ENCODE peak calls at places on chromosomes 13 and 19, in four cellular contexts. P, I, R and Q are unnamed samples. For H3K4me1 and H3K9me3, the result is how much of the 10 kb centered on the place peaks cover.

GRCh38 chr19:44891016-44891882 is at the start of gene TOMM40:
- DNase-seq in P (peak), I (peak), R (no peak), Q (peak)

GRCh38 chr19:56840452-56841193 is at the start of the genes PEG3 and ZIM2:
- DNase-seq in I (no peak), P (no peak), R (peak), Q (peak)

GRCh38 chr13:32838985-32839384 is 177.2 kb upstream of the KL start:
- DNase-seq in R (no peak), P (no peak), I (no peak), Q (no peak)

GRCh38 chr13:72643339-72643989 is 84.0 kb downstream of the MZT1 start:
- DNase-seq in P (peak), R (peak), I (no peak), Q (peak)

GRCh38 chr13:45882626-45883025 is 31.1 kb upstream of the SIAH3 start:
- DNase-seq in P (peak), R (no peak), I (no peak), Q (no peak)

GRCh38 chr13:79451500-79451962 is 29.4 kb upstream of the NDFIP2 start:
- DNase-seq in P (peak), I (peak), R (peak), Q (no peak)

GRCh38 chr19:43789029-43789428 is 8.3 kb upstream of the KCNN4 start:
- DNase-seq in R (no peak), P (peak), I (no peak), Q (peak)

GRCh38 chr13:103354189-103354588 is 288.0 kb upstream of the SLC10A2 start:
- DNase-seq in I (no peak), P (peak), R (no peak), Q (no peak)

GRCh38 chr19:35037716-35038622 is 3.6 kb upstream of the HPN start:
- DNase-seq in I (no peak), R (peak), P (no peak), Q (no peak)

GRCh38 chr19:39595950-39596349 is 6.4 kb upstream of the LGALS13 start:
- DNase-seq in I (no peak), R (no peak), P (no peak), Q (no peak)
- H3K27ac ChIP-seq in I (no peak), R (no peak), P (no peak), Q (no peak)

GRCh38 chr19:50874185-50874584 is 946 bp downstream of the KLK2 start:
- DNase-seq in P (no peak), I (no peak), R (no peak), Q (no peak)

GRCh38 chr19:50880241-50880640 is 7.0 kb downstream of the KLK2 start:
- DNase-seq in R (no peak), P (no peak), I (no peak), Q (no peak)

GRCh38 chr19:50878851-50879250 is 5.6 kb downstream of the KLK2 start:
- DNase-seq in P (no peak), R (no peak), I (no peak), Q (no peak)

GRCh38 chr19:50875795-50876422 is 2.7 kb downstream of the KLK2 start:
- DNase-seq in R (no peak), P (no peak), I (no peak), Q (no peak)

DNA sequence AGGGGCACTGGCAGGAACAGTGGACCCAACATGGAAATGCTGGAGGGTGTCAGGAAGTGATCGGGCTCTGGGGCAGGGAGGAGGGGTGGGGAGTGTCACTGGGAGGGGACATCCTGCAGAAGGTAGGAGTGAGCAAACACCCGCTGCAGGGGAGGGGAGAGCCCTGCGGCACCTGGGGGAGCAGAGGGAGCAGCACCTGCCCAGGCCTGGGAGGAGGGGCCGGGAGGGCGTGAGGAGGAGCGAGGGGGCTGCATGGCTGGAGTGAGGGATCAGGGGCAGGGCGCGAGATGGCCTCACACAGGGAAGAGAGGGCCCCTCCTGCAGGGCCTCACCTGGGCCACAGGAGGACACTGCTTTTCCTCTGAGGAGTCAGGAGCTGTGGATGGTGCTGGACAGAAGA is 4.1 kb downstream of the KLK2 start:
- DNase-seq in R (no peak), P (no peak), I (no peak), Q (no peak)
- H3K4me1 ChIP-seq in R (under half), P (under half), I (under half), Q (under half)

DNA sequence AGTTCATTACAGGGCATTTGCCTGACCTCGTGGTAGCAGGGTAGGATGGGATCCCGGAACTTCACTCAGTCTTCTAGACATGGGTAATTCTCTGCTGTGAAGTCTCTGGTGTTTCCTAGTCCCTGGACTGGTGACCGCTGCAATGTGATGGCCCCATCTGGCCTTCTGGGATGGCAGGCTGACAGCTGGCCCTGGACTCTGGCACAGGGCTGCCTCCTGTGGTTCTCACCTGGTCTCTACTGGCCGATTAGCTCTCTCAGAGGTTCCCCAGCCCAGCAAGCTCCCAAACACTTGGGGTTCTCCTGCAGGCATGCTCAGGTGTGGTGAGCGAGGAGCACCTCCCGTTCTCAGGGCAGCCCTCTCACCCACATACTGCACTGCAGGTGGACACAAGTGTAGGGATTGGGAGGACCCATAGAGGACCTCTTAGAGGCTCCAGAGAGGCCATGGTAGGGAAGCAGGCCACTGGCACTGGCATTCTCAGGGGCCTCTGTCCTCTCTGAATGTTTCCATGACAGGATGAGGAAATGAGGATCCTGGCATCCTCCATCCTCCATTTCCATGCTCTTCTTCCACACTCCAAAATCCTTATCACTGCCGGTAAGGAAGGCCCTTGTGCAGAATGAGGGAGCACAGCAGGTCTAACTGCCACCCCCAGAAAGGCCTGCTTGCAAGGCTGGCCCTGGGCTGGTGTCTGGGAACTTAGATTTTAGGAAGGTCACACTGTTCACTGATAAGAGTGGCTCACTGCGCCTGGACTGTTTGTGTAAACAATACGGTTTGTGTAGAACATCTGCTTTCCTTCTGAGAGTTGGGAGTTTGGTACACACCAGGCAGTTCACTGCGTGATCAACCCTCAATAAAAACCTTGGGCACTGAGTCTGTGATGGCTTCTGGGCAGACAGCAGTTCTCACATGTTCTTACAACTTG is 31.5 kb upstream of the FARP1 start:
- DNase-seq in I (no peak), P (no peak), R (no peak), Q (no peak)
- H3K9me3 ChIP-seq in I (under half), P (under half), R (under half), Q (under half)

GRCh38 chr19:54114340-54114826 is 1.1 kb downstream of the TFPT start:
- DNase-seq in P (peak), I (peak), R (peak), Q (peak)
- H3K27ac ChIP-seq in P (peak), I (peak), R (no peak), Q (no peak)

GRCh38 chr19:6534451-6535093 is 3.7 kb downstream of the TNFSF9 start:
- DNase-seq in I (peak), R (no peak), P (no peak), Q (no peak)

GRCh38 chr19:6535558-6536137 is 4.8 kb downstream of the TNFSF9 start:
- DNase-seq in R (no peak), I (no peak), P (no peak), Q (no peak)

GRCh38 chr19:6532244-6532999 is 1.6 kb downstream of the TNFSF9 start:
- DNase-seq in I (peak), R (no peak), P (no peak), Q (no peak)

GRCh38 chr19:6533000-6533328 is 2.1 kb downstream of the TNFSF9 start:
- DNase-seq in P (no peak), R (no peak), I (no peak), Q (no peak)

GRCh38 chr19:6533746-6534418 is 3.1 kb downstream of the TNFSF9 start:
- DNase-seq in P (no peak), R (no peak), I (no peak), Q (no peak)
- H3K4me1 ChIP-seq in P (under half), R (under half), I (under half), Q (under half)

GRCh38 chr13:38415233-38415632 is 65.6 kb downstream of the UFM1 start:
- DNase-seq in P (no peak), R (no peak), I (no peak), Q (no peak)
- H3K9me3 ChIP-seq in P (under half), R (under half), I (under half), Q (under half)

GRCh38 chr13:35699181-35699580 is 222.7 kb upstream of the MAB21L1 start:
- DNase-seq in I (no peak), R (no peak), P (peak), Q (no peak)
- H3K27ac ChIP-seq in I (no peak), R (no peak), P (peak), Q (no peak)

DNA sequence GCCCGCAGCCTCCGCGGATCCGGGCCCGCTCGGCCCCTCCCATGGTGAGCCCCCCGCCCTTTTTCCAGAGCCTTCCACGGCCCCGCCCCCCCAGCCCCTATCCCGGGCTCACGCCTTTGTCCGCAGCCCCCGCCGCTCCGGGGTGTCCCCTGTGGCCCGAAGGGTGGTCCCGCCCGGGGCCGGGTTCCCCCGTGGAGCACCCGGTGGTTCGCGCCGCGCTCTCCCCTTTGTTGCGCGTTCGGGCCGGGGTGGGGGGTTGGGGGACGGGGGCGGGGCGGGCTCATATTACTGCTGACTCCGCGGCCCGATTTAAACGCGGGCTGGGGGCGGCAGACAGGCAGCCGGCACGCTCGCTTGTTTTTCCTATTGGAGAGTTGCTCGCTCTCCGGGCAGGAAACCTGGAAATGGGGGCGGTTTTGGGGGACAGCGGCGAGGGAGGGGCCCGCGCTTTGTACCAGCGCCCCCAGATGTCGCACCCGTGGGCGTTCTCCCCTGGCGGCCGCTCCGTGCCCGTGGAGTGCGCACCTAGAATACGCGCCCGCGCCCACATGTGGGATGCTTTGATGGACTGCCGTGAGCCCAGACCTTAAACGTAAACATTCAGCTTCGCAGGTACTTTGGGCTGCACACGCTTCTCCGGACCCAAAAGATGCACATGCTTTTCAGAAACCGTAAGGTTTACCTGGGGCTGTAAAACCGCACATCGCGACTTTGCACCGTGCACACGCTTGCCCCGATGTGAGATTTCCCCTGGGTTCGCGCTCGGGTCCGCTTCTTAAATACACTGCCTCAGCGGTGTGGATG is 699 bp downstream of the PTOV1 start:
- DNase-seq in R (no peak), I (peak), P (peak), Q (peak)
- H3K4me1 ChIP-seq in R (under half), I (half or more), P (under half), Q (under half)

GRCh38 chr19:12075538-12076139 is 11.1 kb downstream of the ZNF844 start:
- DNase-seq in R (no peak), I (no peak), P (no peak), Q (no peak)
- H3K9me3 ChIP-seq in R (half or more), I (half or more), P (under half), Q (under half)